ENCODE peak calls at places on chromosome 11, in seven cellular contexts. N is K562, M is stomach, E is spleen, V is transverse colon, O is SK-N-SH, H is HL-60. Y is an unnamed sample.

GRCh38 chr11:111335124-111335535 is 36.8 kb downstream of the POU2AF3 start:
- DNase-seq in N (no peak), M (no peak), V (no peak), O (no peak), H (no peak), E (no peak), Y (no peak)

GRCh38 chr11:119512373-119512772 is 89.4 kb upstream of the THY1 start:
- DNase-seq in N (no peak), E (no peak), O (no peak), V (no peak), H (no peak), M (no peak), Y (no peak)

GRCh38 chr11:65868076-65868667 is 4.4 kb downstream of the EFEMP2 start:
- DNase-seq in E (peak), H (no peak), O (peak), V (no peak), N (no peak), M (no peak), Y (peak)

GRCh38 chr11:74444173-74444832 is 23.0 kb downstream of the KCNE3 start:
- DNase-seq in N (no peak), V (no peak), M (peak), O (no peak), H (no peak), E (no peak), Y (no peak)

GRCh38 chr11:131904756-131905155 is 534.3 kb downstream of the NTM start:
- DNase-seq in H (no peak), M (no peak), N (no peak), O (no peak), V (no peak), E (no peak), Y (no peak)

GRCh38 chr11:129881570-129882170 is 13.7 kb downstream of the NFRKB start:
- DNase-seq in M (peak), E (no peak), N (peak), V (no peak), H (peak), O (peak), Y (no peak)

GRCh38 chr11:370087-370941 is 1.0 kb downstream of the B4GALNT4 start:
- DNase-seq in V (no peak), E (no peak), H (no peak), M (no peak), O (peak), N (peak), Y (no peak)

GRCh38 chr11:76196849-76197248 is 9.5 kb downstream of the WNT11 start:
- DNase-seq in N (no peak), V (no peak), E (no peak), M (no peak), O (no peak), H (no peak), Y (no peak)

GRCh38 chr11:2703487-2704141 is 3.8 kb upstream of the KCNQ1OT1 start:
- DNase-seq in E (peak), O (no peak), M (no peak), N (no peak), V (no peak), H (peak), Y (peak)

GRCh38 chr11:10899542-10899830 is 41.6 kb upstream of the ZBED5 start:
- DNase-seq in O (peak), H (no peak), V (peak), M (no peak), E (no peak), N (peak), Y (peak)

GRCh38 chr11:86101941-86102407 is 33.1 kb upstream of the PICALM start:
- DNase-seq in V (no peak), O (no peak), H (no peak), M (no peak), E (no peak), N (no peak), Y (no peak)

GRCh38 chr11:61477734-61478148 is 30.8 kb upstream of the LRRC10B start:
- DNase-seq in M (peak), E (peak), H (peak), O (peak), N (peak), V (peak), Y (peak)

GRCh38 chr11:61181489-61181888 is 20.3 kb upstream of the VPS37C start:
- DNase-seq in M (no peak), V (no peak), N (no peak), H (no peak), E (no peak), O (no peak), Y (no peak)

GRCh38 chr11:68374531-68374930 is 62.1 kb downstream of the LRP5 start:
- DNase-seq in V (no peak), N (no peak), M (no peak), H (no peak), E (no peak), O (no peak), Y (no peak)

DNA sequence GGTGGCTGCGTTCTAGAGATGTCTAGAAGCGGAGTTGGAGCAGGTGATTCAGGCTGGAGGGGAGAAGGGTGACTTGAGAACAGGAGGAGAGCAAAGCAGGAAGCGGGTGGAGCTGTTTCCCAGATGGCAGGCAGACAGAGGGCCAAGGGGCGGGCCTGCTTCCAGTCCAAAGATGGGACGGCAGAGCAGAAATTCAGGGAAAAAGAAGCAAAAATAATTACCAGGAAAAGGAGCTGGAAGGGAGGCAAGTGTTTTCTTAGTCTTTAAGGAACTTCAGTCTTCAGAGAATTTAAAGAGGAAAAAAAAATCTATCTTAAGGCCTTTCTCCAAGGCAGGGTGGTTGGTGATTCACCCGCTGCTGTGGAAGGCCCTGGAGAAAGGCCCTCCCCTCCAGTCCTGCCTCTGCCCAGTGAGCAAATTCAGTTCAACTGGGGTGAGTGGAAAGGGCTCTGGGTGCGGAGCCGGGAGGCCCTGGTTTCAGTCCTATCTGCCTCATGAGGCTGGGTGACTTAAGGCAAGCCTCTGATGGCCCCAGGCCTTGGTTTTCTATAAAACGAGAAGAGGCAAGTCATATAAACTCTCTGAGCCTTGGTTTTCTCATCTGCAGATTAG is 4.5 kb upstream of the CREB3L1 start:
- DNase-seq in H (no peak), E (peak), M (peak), V (peak), O (no peak), N (no peak), Y (peak)
- TF ChIP-seq POLR2AphosphoS5 in H (no peak), E (no peak), M (peak), V (no peak), O (no peak), N (no peak), Y (no peak)

GRCh38 chr11:134046681-134047449 is 22.0 kb upstream of the JAM3 start:
- DNase-seq in V (no peak), O (no peak), N (no peak), M (no peak), H (no peak), E (no peak), Y (no peak)
- TF ChIP-seq CTCF in V (no peak), O (no peak), N (no peak), M (no peak), H (no peak), E (no peak), Y (no peak)

GRCh38 chr11:57792870-57793269 is 31.3 kb downstream of the CTNND1 start:
- DNase-seq in O (no peak), N (no peak), M (no peak), H (peak), V (no peak), E (no peak), Y (no peak)

GRCh38 chr11:57787920-57788716 is 26.5 kb downstream of the CTNND1 start:
- DNase-seq in H (peak), E (no peak), V (no peak), N (no peak), O (no peak), M (no peak), Y (no peak)

GRCh38 chr11:57793711-57794110 is 32.1 kb downstream of the CTNND1 start:
- DNase-seq in O (no peak), H (no peak), N (no peak), M (no peak), E (no peak), V (no peak), Y (no peak)

GRCh38 chr11:57791321-57792059 is 29.9 kb downstream of the CTNND1 start:
- DNase-seq in N (no peak), E (peak), M (no peak), O (no peak), V (peak), H (peak), Y (no peak)

DNA sequence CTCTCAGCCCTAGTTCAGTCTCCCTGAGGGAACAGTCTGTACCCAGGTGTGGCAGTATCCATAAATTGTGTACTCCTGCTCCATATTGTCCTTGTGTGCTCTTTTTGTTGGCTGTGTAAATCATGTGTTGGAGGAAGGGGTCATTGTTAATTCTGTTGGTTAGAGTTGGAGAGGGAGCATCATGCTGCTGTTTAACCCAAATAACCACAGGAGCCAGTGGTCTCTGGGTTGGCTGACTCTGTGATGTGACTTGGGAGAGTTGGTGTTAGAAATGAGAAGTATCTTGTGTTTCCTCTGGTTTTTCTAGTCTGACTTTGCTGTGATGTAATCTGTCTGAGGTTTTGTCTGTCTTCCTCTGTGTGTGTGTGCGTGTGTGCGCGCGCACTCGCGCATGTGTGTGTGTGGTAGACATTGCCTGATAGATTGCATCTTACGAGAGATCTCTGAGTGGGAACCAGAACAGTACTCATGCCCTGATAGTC is 30.5 kb downstream of the CTNND1 start:
- DNase-seq in H (peak), O (no peak), E (peak), M (peak), V (peak), N (no peak), Y (peak)
- TF ChIP-seq POLR2AphosphoS5 in H (peak), O (no peak), E (peak), M (no peak), V (no peak), N (no peak), Y (no peak)

GRCh38 chr11:104819603-104820002 is 78.7 kb downstream of the CASP12 start:
- DNase-seq in V (no peak), M (no peak), O (no peak), E (no peak), H (no peak), N (no peak), Y (no peak)

GRCh38 chr11:104826772-104827171 is 71.5 kb downstream of the CASP12 start:
- DNase-seq in V (no peak), M (no peak), H (no peak), N (no peak), E (no peak), O (no peak), Y (no peak)

GRCh38 chr11:104823638-104824037 is 74.6 kb downstream of the CASP12 start:
- DNase-seq in M (no peak), N (no peak), V (no peak), H (no peak), O (no peak), E (no peak), Y (no peak)
- TF ChIP-seq CTCF in M (no peak), N (no peak), V (no peak), H (no peak), O (peak), E (no peak), Y (no peak)

DNA sequence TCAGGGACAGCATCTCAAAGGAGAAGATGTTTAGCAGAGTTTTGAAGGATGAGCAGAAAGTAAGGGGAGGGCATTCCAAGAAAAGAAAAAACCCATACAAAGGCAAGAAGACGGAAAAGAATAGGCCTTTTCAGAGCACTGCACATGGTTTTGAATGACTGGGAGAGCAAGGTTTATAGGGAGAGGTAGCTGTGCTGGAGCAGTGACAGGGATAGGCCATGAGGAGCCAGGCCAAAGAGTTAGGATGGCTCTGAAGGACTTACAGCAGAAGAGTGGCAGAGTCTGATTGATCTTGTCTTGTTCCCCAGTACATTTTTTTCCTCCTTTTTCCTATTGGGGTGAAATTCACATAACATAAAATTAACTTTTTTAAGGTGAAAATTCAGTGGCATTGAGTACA is 55.8 kb upstream of the PAK1 start:
- DNase-seq in V (no peak), O (no peak), M (no peak), N (no peak), H (no peak), E (no peak), Y (no peak)
- TF ChIP-seq POLR2AphosphoS5 in V (no peak), O (no peak), M (no peak), N (no peak), H (no peak), E (no peak), Y (no peak)

Y was measured in sigmoid colon.